ENCODE peak calls at places on chromosomes 7 and 10, in five cellular contexts. Y, A, I, J and X are unnamed samples.
A peak's percentile ranks its signal among the peaks of the same experiment; 100 is the strongest.

GRCh38 chr10:96025566-96025965 is 17.8 kb upstream of the CCNJ start:
- DNase-seq in A (no peak), J (no peak), I (no peak), Y (no peak), X (no peak)

GRCh38 chr7:105719919-105720318 is 138.6 kb upstream of the EFCAB10 start:
- DNase-seq in I (no peak), A (no peak), J (no peak), Y (no peak), X (no peak)

GRCh38 chr10:28432210-28432676 is 100.7 kb upstream of the WAC start:
- DNase-seq in J (no peak), A (no peak), I (peak; percentile 70), Y (peak; percentile 83), X (peak; percentile 60)

GRCh38 chr10:110268931-110269640 is 35.6 kb downstream of the SMNDC1 start:
- DNase-seq in J (no peak), I (no peak), Y (no peak), A (no peak), X (no peak)

GRCh38 chr7:69820479-69821192 is 222.4 kb downstream of the AUTS2 start:
- DNase-seq in J (no peak), I (no peak), A (no peak), Y (no peak), X (no peak)

GRCh38 chr7:96596120-96596826 is 113.4 kb downstream of the SEM1 start:
- DNase-seq in Y (no peak), I (no peak), J (no peak), A (no peak), X (no peak)

GRCh38 chr7:158924956-158925355 is 68.6 kb downstream of the DYNC2I1 start:
- DNase-seq in J (no peak), A (no peak), I (no peak), Y (peak; percentile 21), X (no peak)

GRCh38 chr10:23197416-23197861 is 5.3 kb downstream of the PTF1A start:
- DNase-seq in Y (no peak), I (no peak), J (no peak), A (no peak), X (no peak)

GRCh38 chr7:79298145-79298760 is 155.2 kb downstream of the MAGI2 start:
- DNase-seq in J (no peak), I (no peak), A (no peak), Y (peak; percentile 85), X (no peak)

GRCh38 chr7:32539917-32540544 is 44.7 kb downstream of the AVL9 start:
- DNase-seq in J (no peak), I (no peak), Y (no peak), A (no peak), X (no peak)

GRCh38 chr7:111987115-111987826 is 218.9 kb downstream of the DOCK4 start:
- DNase-seq in Y (peak; percentile 74), J (no peak), I (no peak), A (no peak), X (no peak)

GRCh38 chr7:155850001-155850436 is 37.8 kb upstream of the SHH start:
- DNase-seq in I (no peak), A (no peak), J (no peak), Y (no peak), X (no peak)

GRCh38 chr10:132361581-132362101 is 29.6 kb downstream of the LRRC27 start:
- DNase-seq in I (peak; percentile 26), A (no peak), J (no peak), Y (no peak), X (no peak)

GRCh38 chr7:148699772-148700629 is 1.3 kb downstream of the CUL1 start:
- DNase-seq in A (no peak), I (no peak), Y (peak; percentile 65), J (no peak), X (no peak)

GRCh38 chr7:120337308-120337907 is 64.4 kb downstream of the KCND2 start:
- DNase-seq in I (no peak), J (no peak), Y (peak; percentile 18), A (no peak), X (no peak)

GRCh38 chr7:148699024-148699771 is 495 bp downstream of the CUL1 start:
- DNase-seq in J (peak; percentile 12), A (peak; percentile 45), I (peak; percentile 80), Y (peak; percentile 39), X (peak; percentile 73)

GRCh38 chr10:129483427-129484010 is 16.5 kb downstream of the MGMT start:
- DNase-seq in A (no peak), I (no peak), Y (peak; percentile 3), J (no peak), X (no peak)